ENCODE peak calls at places on chromosome 19, in eight cellular contexts. One of them, this sample, is unnamed.

GRCh38 chr19:1672038-1672768 is 19.8 kb upstream of the TCF3 start:
- DNase-seq in nucleus accumbens: no peak
- DNase-seq in LHCN-M2: no peak
- DNase-seq in fibroblast of lung: peak; percentile 40
- DNase-seq in A172: no peak
- DNase-seq in effector memory CD8-positive, alpha-beta T cell: peak; percentile 48
- DNase-seq in B cell: peak; percentile 71
- DNase-seq in iris pigment epithelial cell: peak; percentile 45
- DNase-seq in this sample: peak; percentile 54

GRCh38 chr19:47610546-47610894 is 1.6 kb downstream of the BICRA start:
- DNase-seq in nucleus accumbens: no peak
- DNase-seq in LHCN-M2: no peak
- DNase-seq in fibroblast of lung: no peak
- DNase-seq in A172: no peak
- DNase-seq in effector memory CD8-positive, alpha-beta T cell: no peak
- DNase-seq in B cell: no peak
- DNase-seq in iris pigment epithelial cell: no peak
- DNase-seq in this sample: no peak

GRCh38 chr19:3785464-3785937 is 680 bp downstream of the MATK start:
- DNase-seq in nucleus accumbens: no peak
- DNase-seq in LHCN-M2: no peak
- DNase-seq in fibroblast of lung: no peak
- DNase-seq in A172: no peak
- DNase-seq in effector memory CD8-positive, alpha-beta T cell: no peak
- DNase-seq in B cell: no peak
- DNase-seq in iris pigment epithelial cell: no peak
- DNase-seq in this sample: no peak

GRCh38 chr19:30719189-30719990 is 347.2 kb downstream of the ZNF536 start:
- DNase-seq in nucleus accumbens: peak; percentile 8
- DNase-seq in LHCN-M2: peak; percentile 3
- DNase-seq in fibroblast of lung: peak; percentile 18
- DNase-seq in A172: peak; percentile 35
- DNase-seq in effector memory CD8-positive, alpha-beta T cell: no peak
- DNase-seq in B cell: no peak
- DNase-seq in iris pigment epithelial cell: peak; percentile 14
- DNase-seq in this sample: peak; percentile 44

GRCh38 chr19:14370169-14370998 is 10.9 kb upstream of the ADGRE5 start:
- DNase-seq in nucleus accumbens: no peak
- DNase-seq in LHCN-M2: no peak
- DNase-seq in fibroblast of lung: no peak
- DNase-seq in A172: no peak
- DNase-seq in effector memory CD8-positive, alpha-beta T cell: peak; percentile 46
- DNase-seq in B cell: peak; percentile 74
- DNase-seq in iris pigment epithelial cell: no peak
- DNase-seq in this sample: no peak

GRCh38 chr19:16957151-16957662 is 68.4 kb downstream of the F2RL3 start:
- DNase-seq in nucleus accumbens: no peak
- DNase-seq in LHCN-M2: no peak
- DNase-seq in fibroblast of lung: no peak
- DNase-seq in A172: no peak
- DNase-seq in effector memory CD8-positive, alpha-beta T cell: no peak
- DNase-seq in B cell: no peak
- DNase-seq in iris pigment epithelial cell: peak; percentile 15
- DNase-seq in this sample: peak; percentile 73

GRCh38 chr19:19514881-19515763 is at the start of gene TSSK6:
- DNase-seq in nucleus accumbens: no peak
- DNase-seq in LHCN-M2: no peak
- DNase-seq in fibroblast of lung: no peak
- DNase-seq in A172: no peak
- DNase-seq in effector memory CD8-positive, alpha-beta T cell: no peak
- DNase-seq in B cell: no peak
- DNase-seq in iris pigment epithelial cell: no peak
- DNase-seq in this sample: no peak

GRCh38 chr19:17058236-17058635 is 17.0 kb downstream of the HAUS8 start:
- DNase-seq in nucleus accumbens: no peak
- DNase-seq in LHCN-M2: peak; percentile 47
- DNase-seq in fibroblast of lung: peak; percentile 61
- DNase-seq in A172: peak; percentile 34
- DNase-seq in effector memory CD8-positive, alpha-beta T cell: no peak
- DNase-seq in B cell: no peak
- DNase-seq in iris pigment epithelial cell: peak; percentile 29
- DNase-seq in this sample: peak; percentile 40

GRCh38 chr19:23392706-23393105 is 2.6 kb downstream of the ZNF91 start:
- DNase-seq in nucleus accumbens: no peak
- DNase-seq in LHCN-M2: no peak
- DNase-seq in fibroblast of lung: no peak
- DNase-seq in A172: no peak
- DNase-seq in effector memory CD8-positive, alpha-beta T cell: no peak
- DNase-seq in B cell: no peak
- DNase-seq in iris pigment epithelial cell: peak; percentile 45
- DNase-seq in this sample: peak; percentile 12

GRCh38 chr19:4678881-4679379 is 8.8 kb upstream of the MYDGF start:
- DNase-seq in nucleus accumbens: no peak
- DNase-seq in LHCN-M2: no peak
- DNase-seq in fibroblast of lung: peak; percentile 33
- DNase-seq in A172: peak; percentile 42
- DNase-seq in effector memory CD8-positive, alpha-beta T cell: no peak
- DNase-seq in B cell: no peak
- DNase-seq in iris pigment epithelial cell: peak; percentile 31
- DNase-seq in this sample: peak; percentile 5

GRCh38 chr19:47398707-47399106 is 20.6 kb downstream of the MEIS3 start:
- DNase-seq in nucleus accumbens: no peak
- DNase-seq in LHCN-M2: no peak
- DNase-seq in fibroblast of lung: no peak
- DNase-seq in A172: no peak
- DNase-seq in effector memory CD8-positive, alpha-beta T cell: no peak
- DNase-seq in B cell: no peak
- DNase-seq in iris pigment epithelial cell: no peak
- DNase-seq in this sample: no peak

GRCh38 chr19:28303502-28303901 is 909.4 kb downstream of the UQCRFS1 start:
- DNase-seq in nucleus accumbens: no peak
- DNase-seq in LHCN-M2: no peak
- DNase-seq in fibroblast of lung: no peak
- DNase-seq in A172: no peak
- DNase-seq in effector memory CD8-positive, alpha-beta T cell: no peak
- DNase-seq in B cell: no peak
- DNase-seq in iris pigment epithelial cell: no peak
- DNase-seq in this sample: no peak

GRCh38 chr19:18239303-18239702 is 13.1 kb upstream of the PDE4C start:
- DNase-seq in nucleus accumbens: no peak
- DNase-seq in LHCN-M2: no peak
- DNase-seq in fibroblast of lung: no peak
- DNase-seq in A172: no peak
- DNase-seq in effector memory CD8-positive, alpha-beta T cell: no peak
- DNase-seq in B cell: no peak
- DNase-seq in iris pigment epithelial cell: no peak
- DNase-seq in this sample: peak; percentile 17

GRCh38 chr19:43607238-43608205 is 4.4 kb upstream of the SRRM5 start:
- DNase-seq in nucleus accumbens: no peak
- DNase-seq in LHCN-M2: no peak
- DNase-seq in fibroblast of lung: no peak
- DNase-seq in A172: no peak
- DNase-seq in effector memory CD8-positive, alpha-beta T cell: no peak
- DNase-seq in B cell: no peak
- DNase-seq in iris pigment epithelial cell: no peak
- DNase-seq in this sample: no peak

GRCh38 chr19:15836345-15836594 is 20.8 kb upstream of the OR10H1 start:
- DNase-seq in nucleus accumbens: no peak
- DNase-seq in LHCN-M2: no peak
- DNase-seq in fibroblast of lung: peak; percentile 10
- DNase-seq in A172: no peak
- DNase-seq in effector memory CD8-positive, alpha-beta T cell: no peak
- DNase-seq in B cell: no peak
- DNase-seq in iris pigment epithelial cell: no peak
- DNase-seq in this sample: peak; percentile 10

GRCh38 chr19:14450168-14450874 is 17.2 kb downstream of the PKN1 start:
- DNase-seq in nucleus accumbens: no peak
- DNase-seq in LHCN-M2: peak; percentile 51
- DNase-seq in fibroblast of lung: no peak
- DNase-seq in A172: peak; percentile 82
- DNase-seq in effector memory CD8-positive, alpha-beta T cell: peak; percentile 37
- DNase-seq in B cell: no peak
- DNase-seq in iris pigment epithelial cell: no peak
- DNase-seq in this sample: peak; percentile 54

GRCh38 chr19:45865269-45865948 is 1.3 kb downstream of the FOXA3 start:
- DNase-seq in nucleus accumbens: no peak
- DNase-seq in LHCN-M2: no peak
- DNase-seq in fibroblast of lung: no peak
- DNase-seq in A172: no peak
- DNase-seq in effector memory CD8-positive, alpha-beta T cell: no peak
- DNase-seq in B cell: no peak
- DNase-seq in iris pigment epithelial cell: no peak
- DNase-seq in this sample: no peak

GRCh38 chr19:28521614-28522544 is 691.1 kb downstream of the UQCRFS1 start:
- DNase-seq in nucleus accumbens: no peak
- DNase-seq in LHCN-M2: no peak
- DNase-seq in fibroblast of lung: no peak
- DNase-seq in A172: no peak
- DNase-seq in effector memory CD8-positive, alpha-beta T cell: no peak
- DNase-seq in B cell: no peak
- DNase-seq in iris pigment epithelial cell: no peak
- DNase-seq in this sample: no peak

GRCh38 chr19:39179754-39180153 is 17.0 kb upstream of the NCCRP1 start:
- DNase-seq in nucleus accumbens: no peak
- DNase-seq in LHCN-M2: no peak
- DNase-seq in fibroblast of lung: no peak
- DNase-seq in A172: no peak
- DNase-seq in effector memory CD8-positive, alpha-beta T cell: no peak
- DNase-seq in B cell: no peak
- DNase-seq in iris pigment epithelial cell: no peak
- DNase-seq in this sample: no peak

GRCh38 chr19:9107375-9107774 is at the start of gene OR7G2:
- DNase-seq in nucleus accumbens: no peak
- DNase-seq in LHCN-M2: no peak
- DNase-seq in fibroblast of lung: no peak
- DNase-seq in A172: no peak
- DNase-seq in effector memory CD8-positive, alpha-beta T cell: no peak
- DNase-seq in B cell: no peak
- DNase-seq in iris pigment epithelial cell: no peak
- DNase-seq in this sample: no peak

GRCh38 chr19:7905859-7906258 is 2.2 kb downstream of the MAP2K7 start:
- DNase-seq in nucleus accumbens: no peak
- DNase-seq in LHCN-M2: no peak
- DNase-seq in fibroblast of lung: no peak
- DNase-seq in A172: no peak
- DNase-seq in effector memory CD8-positive, alpha-beta T cell: no peak
- DNase-seq in B cell: no peak
- DNase-seq in iris pigment epithelial cell: no peak
- DNase-seq in this sample: no peak

GRCh38 chr19:33465834-33466233 is 55.8 kb downstream of the PEPD start:
- DNase-seq in nucleus accumbens: no peak
- DNase-seq in LHCN-M2: no peak
- DNase-seq in fibroblast of lung: no peak
- DNase-seq in A172: no peak
- DNase-seq in effector memory CD8-positive, alpha-beta T cell: no peak
- DNase-seq in B cell: no peak
- DNase-seq in iris pigment epithelial cell: no peak
- DNase-seq in this sample: no peak

GRCh38 chr19:38841787-38842438 is 7.9 kb downstream of the HNRNPL start:
- DNase-seq in nucleus accumbens: no peak
- DNase-seq in LHCN-M2: no peak
- DNase-seq in fibroblast of lung: no peak
- DNase-seq in A172: no peak
- DNase-seq in effector memory CD8-positive, alpha-beta T cell: peak; percentile 35
- DNase-seq in B cell: no peak
- DNase-seq in iris pigment epithelial cell: no peak
- DNase-seq in this sample: no peak

GRCh38 chr19:14218615-14219330 is 12.8 kb upstream of the ADGRL1 start:
- DNase-seq in nucleus accumbens: no peak
- DNase-seq in LHCN-M2: peak; percentile 9
- DNase-seq in fibroblast of lung: peak; percentile 81
- DNase-seq in A172: no peak
- DNase-seq in effector memory CD8-positive, alpha-beta T cell: no peak
- DNase-seq in B cell: no peak
- DNase-seq in iris pigment epithelial cell: no peak
- DNase-seq in this sample: peak; percentile 59

GRCh38 chr19:49119411-49120324 is at the start of gene PPFIA3:
- DNase-seq in nucleus accumbens: peak; percentile 34
- DNase-seq in LHCN-M2: peak; percentile 49
- DNase-seq in fibroblast of lung: peak; percentile 51
- DNase-seq in A172: no peak
- DNase-seq in effector memory CD8-positive, alpha-beta T cell: peak; percentile 21
- DNase-seq in B cell: no peak
- DNase-seq in iris pigment epithelial cell: peak; percentile 68
- DNase-seq in this sample: peak; percentile 68

GRCh38 chr19:38617283-38617763 is 430 bp downstream of the MAP4K1 start:
- DNase-seq in nucleus accumbens: no peak
- DNase-seq in LHCN-M2: no peak
- DNase-seq in fibroblast of lung: no peak
- DNase-seq in A172: no peak
- DNase-seq in effector memory CD8-positive, alpha-beta T cell: no peak
- DNase-seq in B cell: peak; percentile 74
- DNase-seq in iris pigment epithelial cell: no peak
- DNase-seq in this sample: no peak

GRCh38 chr19:54188224-54188871 is 1.0 kb downstream of the MBOAT7 start:
- DNase-seq in nucleus accumbens: no peak
- DNase-seq in LHCN-M2: no peak
- DNase-seq in fibroblast of lung: no peak
- DNase-seq in A172: peak; percentile 92
- DNase-seq in effector memory CD8-positive, alpha-beta T cell: no peak
- DNase-seq in B cell: no peak
- DNase-seq in iris pigment epithelial cell: peak; percentile 88
- DNase-seq in this sample: peak; percentile 47

GRCh38 chr19:35513975-35514809 is 743 bp upstream of the DMKN start:
- DNase-seq in nucleus accumbens: no peak
- DNase-seq in LHCN-M2: no peak
- DNase-seq in fibroblast of lung: no peak
- DNase-seq in A172: no peak
- DNase-seq in effector memory CD8-positive, alpha-beta T cell: no peak
- DNase-seq in B cell: no peak
- DNase-seq in iris pigment epithelial cell: no peak
- DNase-seq in this sample: peak; percentile 32

GRCh38 chr19:2557093-2557440 is 81.1 kb downstream of the GADD45B start:
- DNase-seq in nucleus accumbens: no peak
- DNase-seq in LHCN-M2: no peak
- DNase-seq in fibroblast of lung: no peak
- DNase-seq in A172: no peak
- DNase-seq in effector memory CD8-positive, alpha-beta T cell: no peak
- DNase-seq in B cell: no peak
- DNase-seq in iris pigment epithelial cell: no peak
- DNase-seq in this sample: no peak

GRCh38 chr19:18282788-18283141 is 1.3 kb upstream of the JUND start:
- DNase-seq in nucleus accumbens: no peak
- DNase-seq in LHCN-M2: no peak
- DNase-seq in fibroblast of lung: no peak
- DNase-seq in A172: no peak
- DNase-seq in effector memory CD8-positive, alpha-beta T cell: no peak
- DNase-seq in B cell: no peak
- DNase-seq in iris pigment epithelial cell: no peak
- DNase-seq in this sample: no peak

GRCh38 chr19:51365211-51366049 is 758 bp downstream of the ETFB start:
- DNase-seq in nucleus accumbens: no peak
- DNase-seq in LHCN-M2: peak; percentile 54
- DNase-seq in fibroblast of lung: peak; percentile 50
- DNase-seq in A172: no peak
- DNase-seq in effector memory CD8-positive, alpha-beta T cell: no peak
- DNase-seq in B cell: no peak
- DNase-seq in iris pigment epithelial cell: peak; percentile 59
- DNase-seq in this sample: peak; percentile 78

GRCh38 chr19:39602224-39602623 is at the start of gene LGALS13:
- DNase-seq in nucleus accumbens: no peak
- DNase-seq in LHCN-M2: no peak
- DNase-seq in fibroblast of lung: no peak
- DNase-seq in A172: no peak
- DNase-seq in effector memory CD8-positive, alpha-beta T cell: no peak
- DNase-seq in B cell: no peak
- DNase-seq in iris pigment epithelial cell: no peak
- DNase-seq in this sample: no peak

GRCh38 chr19:369256-369655 is 24.7 kb upstream of the MIER2 start:
- DNase-seq in nucleus accumbens: no peak
- DNase-seq in LHCN-M2: no peak
- DNase-seq in fibroblast of lung: no peak
- DNase-seq in A172: no peak
- DNase-seq in effector memory CD8-positive, alpha-beta T cell: no peak
- DNase-seq in B cell: no peak
- DNase-seq in iris pigment epithelial cell: no peak
- DNase-seq in this sample: no peak

GRCh38 chr19:48635263-48635965 is 1.8 kb downstream of the DBP start:
- DNase-seq in nucleus accumbens: peak; percentile 36
- DNase-seq in LHCN-M2: no peak
- DNase-seq in fibroblast of lung: no peak
- DNase-seq in A172: no peak
- DNase-seq in effector memory CD8-positive, alpha-beta T cell: peak; percentile 65
- DNase-seq in B cell: peak; percentile 81
- DNase-seq in iris pigment epithelial cell: no peak
- DNase-seq in this sample: no peak